ENCODE peak calls at places on chromosomes 11 and 22, in ten cellular contexts. D is psoas muscle; V is Right ventricle myocardium superior; O is CD4-positive, CD25-positive, alpha-beta regulatory T cell; N is activated CD4-positive, alpha-beta memory T cell treated with anti-CD3 and anti-CD28 coated beads for 36 hours; U is OCI-LY7; Q is iris pigment epithelial cell; J is endothelial cell; K is Caco-2; B is KBM-7. X is an unnamed sample.

GRCh38 chr11:2265854-2266585 is 4.4 kb downstream of the ASCL2 start:
- DNase-seq in V (no peak), K (no peak), N (no peak), Q (no peak), O (no peak), B (peak; percentile 3), D (no peak), J (no peak), U (no peak), X (no peak)

GRCh38 chr11:57539342-57539741 is 1.9 kb downstream of the SMTNL1 start:
- DNase-seq in V (no peak), U (no peak), O (no peak), K (no peak), Q (no peak), N (no peak), B (no peak), D (no peak), J (no peak), X (no peak)

GRCh38 chr22:32712644-32713355 is 88.7 kb upstream of the TIMP3 start:
- DNase-seq in D (no peak), J (no peak), K (no peak), U (no peak), V (no peak), N (no peak), O (no peak), B (no peak), Q (no peak), X (no peak)

GRCh38 chr22:42400811-42401547 is 31.2 kb downstream of the NFAM1 start:
- DNase-seq in D (no peak), Q (no peak), U (no peak), O (no peak), B (no peak), V (no peak), K (no peak), J (no peak), N (no peak), X (no peak)

GRCh38 chr22:50014655-50015401 is 2.3 kb upstream of the IL17REL start:
- DNase-seq in B (no peak), D (no peak), J (peak; percentile 5), V (peak; percentile 27), U (no peak), Q (no peak), N (no peak), K (no peak), O (no peak), X (peak; percentile 21)

GRCh38 chr11:10019906-10020682 is 273.9 kb downstream of the SBF2 start:
- DNase-seq in J (no peak), Q (no peak), U (no peak), B (peak; percentile 58), V (no peak), K (no peak), N (no peak), O (no peak), D (no peak), X (peak; percentile 9)

GRCh38 chr22:41491379-41492100 is 22.6 kb downstream of the ACO2 start:
- DNase-seq in D (no peak), N (no peak), J (no peak), B (no peak), O (no peak), V (no peak), Q (no peak), K (no peak), U (no peak), X (no peak)

GRCh38 chr11:10809373-10810199 is 860 bp upstream of the EIF4G2 start:
- DNase-seq in Q (peak; percentile 68), B (no peak), U (peak; percentile 40), D (peak; percentile 57), V (no peak), J (peak; percentile 55), O (no peak), K (peak; percentile 66), N (peak; percentile 46), X (no peak)

GRCh38 chr22:37032535-37033460 is 13.3 kb downstream of the MPST start:
- DNase-seq in V (no peak), O (no peak), K (peak; percentile 96), Q (peak; percentile 85), N (no peak), B (no peak), J (no peak), U (no peak), D (peak; percentile 50), X (no peak)

GRCh38 chr11:128860571-128861361 is 6.3 kb downstream of the KCNJ1 start:
- DNase-seq in U (no peak), J (no peak), B (no peak), V (no peak), O (no peak), K (no peak), Q (no peak), N (no peak), D (no peak), X (no peak)

GRCh38 chr11:111983187-111983986 is 41.8 kb upstream of the DLAT start:
- DNase-seq in D (no peak), V (peak; percentile 48), K (peak; percentile 84), B (no peak), O (no peak), Q (no peak), N (no peak), J (peak; percentile 36), U (no peak), X (no peak)

GRCh38 chr11:60251485-60252207 is 8.7 kb upstream of the MS4A4E start:
- DNase-seq in Q (peak; percentile 24), U (no peak), D (no peak), B (peak; percentile 86), N (no peak), K (peak; percentile 13), J (no peak), O (peak; percentile 11), V (no peak), X (no peak)

GRCh38 chr22:44543781-44544181 is 45.7 kb upstream of the RTL6 start:
- DNase-seq in B (no peak), J (no peak), O (no peak), Q (no peak), K (peak; percentile 39), D (no peak), V (no peak), N (no peak), U (no peak), X (no peak)

GRCh38 chr11:45607995-45608394 is 57.4 kb downstream of the CHST1 start:
- DNase-seq in Q (no peak), J (no peak), B (no peak), N (no peak), U (no peak), K (no peak), D (no peak), O (no peak), V (peak; percentile 47), X (no peak)

GRCh38 chr22:42791721-42792452 is 65.2 kb downstream of the ARFGAP3 start:
- DNase-seq in J (no peak), U (no peak), K (no peak), Q (no peak), N (no peak), B (no peak), V (peak; percentile 81), D (peak; percentile 72), O (no peak), X (no peak)

GRCh38 chr11:69666752-69667536 is 8.2 kb downstream of the LTO1 start:
- DNase-seq in K (no peak), V (peak; percentile 33), U (no peak), N (no peak), D (no peak), B (no peak), O (no peak), J (no peak), Q (no peak), X (no peak)

GRCh38 chr11:111329306-111330204 is 31.2 kb downstream of the POU2AF3 start:
- DNase-seq in N (no peak), U (no peak), B (no peak), J (no peak), V (peak; percentile 71), O (no peak), D (peak; percentile 58), K (no peak), Q (no peak), X (no peak)

GRCh38 chr11:92272651-92273050 is 48.0 kb downstream of the FAT3 start:
- DNase-seq in V (no peak), Q (no peak), J (no peak), U (no peak), O (no peak), B (no peak), N (no peak), D (peak; percentile 31), K (no peak), X (no peak)

GRCh38 chr22:18978506-18978905 is 42.4 kb upstream of the PRODH start:
- DNase-seq in D (no peak), O (no peak), K (no peak), J (no peak), U (no peak), Q (no peak), V (peak; percentile 20), N (no peak), B (no peak), X (no peak)

GRCh38 chr11:19723572-19724342 is 11.1 kb downstream of the NAV2 start:
- DNase-seq in N (peak; percentile 71), O (peak; percentile 42), B (no peak), D (peak; percentile 37), J (no peak), Q (peak; percentile 72), V (no peak), K (no peak), U (no peak), X (peak; percentile 7)

GRCh38 chr22:49768961-49769690 is 58.5 kb downstream of the BRD1 start:
- DNase-seq in Q (no peak), U (no peak), B (no peak), K (no peak), V (no peak), D (peak; percentile 62), J (no peak), N (no peak), O (no peak), X (no peak)

GRCh38 chr22:23069502-23070357 is 589 bp upstream of the GNAZ start:
- DNase-seq in J (peak; percentile 85), Q (peak; percentile 85), K (peak; percentile 94), U (peak; percentile 93), N (peak; percentile 90), D (peak; percentile 94), O (peak; percentile 86), V (peak; percentile 96), B (peak; percentile 73), X (peak; percentile 92)

GRCh38 chr11:1503708-1504104 is 17.1 kb upstream of the MOB2 start:
- DNase-seq in O (no peak), U (no peak), D (peak; percentile 50), K (no peak), N (no peak), J (no peak), Q (no peak), B (no peak), V (peak; percentile 81), X (no peak)

GRCh38 chr11:46537851-46538295 is 56.0 kb downstream of the AMBRA1 start:
- DNase-seq in K (peak; percentile 80), U (peak; percentile 80), J (peak; percentile 69), N (peak; percentile 76), D (peak; percentile 53), Q (peak; percentile 77), B (no peak), V (peak; percentile 54), O (peak; percentile 61), X (peak; percentile 67)

GRCh38 chr11:59845399-59845798 is at the start of gene CBLIF:
- DNase-seq in D (no peak), B (no peak), U (no peak), O (no peak), J (no peak), V (no peak), Q (no peak), K (no peak), N (no peak), X (no peak)

GRCh38 chr11:20632169-20632532 is 32.7 kb downstream of the SLC6A5 start:
- DNase-seq in U (no peak), N (no peak), D (no peak), K (no peak), J (no peak), O (no peak), V (no peak), Q (no peak), B (no peak), X (no peak)

GRCh38 chr11:78195917-78196545 is 7.3 kb downstream of the USP35 start:
- DNase-seq in O (no peak), B (no peak), K (no peak), D (no peak), J (no peak), U (no peak), Q (peak; percentile 53), V (no peak), N (no peak), X (no peak)

GRCh38 chr11:45143494-45143893 is 2.9 kb upstream of the PRDM11 start:
- DNase-seq in Q (no peak), B (no peak), D (no peak), O (no peak), U (no peak), J (no peak), V (no peak), K (no peak), N (no peak), X (no peak)